ENCODE peak calls at places on chromosomes 4 and X, in nine cellular contexts. B is Karpas-422, W is GM06990, E is psoas muscle, O is astrocyte of the cerebellum, K is heart left ventricle, A is MG63, M is astrocyte of the spinal cord, S is GM23248. G is an unnamed sample.

GRCh38 chrX:90012395-90012794 is 90.7 kb downstream of the TGIF2LX start:
- DNase-seq in B (no peak), W (no peak), E (no peak), O (no peak), K (no peak), A (no peak), M (no peak), S (no peak), G (no peak)

GRCh38 chrX:153397256-153397960 is 3.7 kb downstream of the PNMA6E start:
- DNase-seq in B (peak), W (no peak), E (no peak), O (no peak), K (no peak), A (no peak), M (no peak), S (no peak), G (peak)

GRCh38 chrX:103330601-103331397 is 760 bp downstream of the TCEAL7 start:
- DNase-seq in B (no peak), W (no peak), E (no peak), O (no peak), K (no peak), A (no peak), M (peak), S (peak), G (no peak)

GRCh38 chrX:129188223-129188622 is 335.1 kb downstream of the SMARCA1 start:
- DNase-seq in B (no peak), W (no peak), E (no peak), O (no peak), K (no peak), A (no peak), M (no peak), S (no peak), G (no peak)

GRCh38 chr4:151436093-151436518 is 27.1 kb downstream of the FHIP1A start:
- DNase-seq in B (no peak), W (no peak), E (no peak), O (peak), K (no peak), A (no peak), M (peak), S (no peak), G (no peak)

GRCh38 chr4:4874254-4874653 is 14.8 kb downstream of the MSX1 start:
- DNase-seq in B (no peak), W (no peak), E (no peak), O (no peak), K (no peak), A (no peak), M (no peak), S (no peak), G (no peak)

GRCh38 chrX:48021026-48021900 is 14.5 kb downstream of the SPACA5 start:
- DNase-seq in B (peak), W (peak), E (peak), O (peak), K (peak), A (peak), M (peak), S (peak), G (peak)

GRCh38 chr4:8643441-8643840 is 50.9 kb downstream of the CPZ start:
- DNase-seq in B (no peak), W (no peak), E (no peak), O (no peak), K (peak), A (no peak), M (no peak), S (no peak), G (no peak)

GRCh38 chr4:64538219-64538618 is 129.0 kb upstream of the TECRL start:
- DNase-seq in B (no peak), W (no peak), E (no peak), O (no peak), K (no peak), A (no peak), M (no peak), S (no peak), G (no peak)

GRCh38 chr4:139530833-139531427 is 25.1 kb downstream of the SETD7 start:
- DNase-seq in B (peak), W (no peak), E (peak), O (no peak), K (no peak), A (peak), M (no peak), S (peak), G (no peak)

GRCh38 chrX:153763298-153763932 is 634 bp upstream of the PLXNB3 start:
- DNase-seq in B (no peak), W (no peak), E (no peak), O (no peak), K (no peak), A (no peak), M (no peak), S (no peak), G (no peak)

GRCh38 chrX:25003066-25003849 is 12.5 kb downstream of the ARX start:
- DNase-seq in B (no peak), W (no peak), E (no peak), O (no peak), K (no peak), A (no peak), M (no peak), S (no peak), G (peak)

GRCh38 chr4:44056721-44057151 is 391.9 kb downstream of the KCTD8 start:
- DNase-seq in B (no peak), W (no peak), E (no peak), O (no peak), K (no peak), A (no peak), M (no peak), S (no peak), G (no peak)

GRCh38 chr4:155684892-155685550 is 18.4 kb downstream of the GUCY1A1 start:
- DNase-seq in B (no peak), W (no peak), E (no peak), O (no peak), K (no peak), A (no peak), M (no peak), S (no peak), G (no peak)
- H3K4me3 ChIP-seq in B (no peak), W (no peak), E (no peak), O (no peak), K (no peak), A (no peak), M (no peak), S (no peak), G (no peak)

GRCh38 chr4:105710012-105710600 is 1.5 kb downstream of the GSTCD start:
- DNase-seq in B (no peak), W (no peak), E (no peak), O (no peak), K (no peak), A (no peak), M (no peak), S (no peak), G (no peak)
- H3K4me3 ChIP-seq in B (peak), W (peak), E (peak), O (no peak), K (no peak), A (peak), M (no peak), S (peak), G (no peak)

DNA sequence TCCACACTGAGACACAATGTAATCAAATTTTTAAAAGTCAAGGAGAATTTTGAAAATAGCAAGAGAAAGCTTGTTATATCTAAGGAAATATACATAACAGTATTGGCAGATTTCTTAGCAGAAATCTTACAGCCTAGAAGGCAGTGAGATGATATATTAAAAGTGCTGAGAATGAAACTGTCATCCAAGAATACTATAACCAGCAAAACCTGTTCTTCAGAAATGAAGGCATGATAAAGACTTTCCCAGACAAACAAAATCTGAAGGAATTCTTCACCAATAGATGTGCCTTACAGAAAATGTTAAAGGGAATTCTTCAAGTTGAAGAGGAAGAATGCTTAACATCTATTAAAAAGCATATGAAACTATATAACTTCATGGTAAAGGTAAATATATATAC is 73.6 kb downstream of the CPEB2 start:
- DNase-seq in B (no peak), W (no peak), E (no peak), O (no peak), K (no peak), A (no peak), M (no peak), S (no peak), G (no peak)
- H3K4me3 ChIP-seq in B (no peak), W (no peak), E (no peak), O (no peak), K (no peak), A (no peak), M (no peak), S (no peak), G (no peak)

DNA sequence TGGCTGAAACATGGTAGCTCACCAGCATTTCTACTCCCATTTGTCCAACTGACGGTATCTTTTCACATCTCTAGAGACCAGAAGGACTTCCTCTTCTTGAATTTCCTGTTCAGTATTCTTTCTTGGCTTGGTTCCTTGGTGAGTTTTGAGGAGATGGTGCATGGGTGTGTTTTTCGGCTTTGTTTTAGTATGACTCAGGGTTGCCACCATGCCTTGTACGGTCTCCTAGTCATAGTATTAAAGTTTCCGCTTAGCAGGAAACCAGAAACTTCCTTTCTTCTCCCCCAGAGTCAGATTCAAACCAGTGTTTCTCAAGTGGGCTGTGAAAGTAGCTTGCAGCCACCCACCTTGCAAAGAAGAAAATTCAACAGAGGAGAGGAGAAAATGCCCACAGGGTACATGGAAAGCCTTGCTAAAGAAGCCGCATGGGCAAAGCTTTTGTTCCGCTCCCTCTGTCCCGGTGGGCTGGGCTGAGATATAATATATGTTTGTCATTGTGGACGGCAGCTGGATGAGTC is 5.7 kb downstream of the CD99 start:
- DNase-seq in B (peak), W (peak), E (no peak), O (no peak), K (no peak), A (peak), M (peak), S (peak), G (no peak)
- H3K4me3 ChIP-seq in B (no peak), W (peak), E (no peak), O (no peak), K (peak), A (no peak), M (no peak), S (peak), G (no peak)

DNA sequence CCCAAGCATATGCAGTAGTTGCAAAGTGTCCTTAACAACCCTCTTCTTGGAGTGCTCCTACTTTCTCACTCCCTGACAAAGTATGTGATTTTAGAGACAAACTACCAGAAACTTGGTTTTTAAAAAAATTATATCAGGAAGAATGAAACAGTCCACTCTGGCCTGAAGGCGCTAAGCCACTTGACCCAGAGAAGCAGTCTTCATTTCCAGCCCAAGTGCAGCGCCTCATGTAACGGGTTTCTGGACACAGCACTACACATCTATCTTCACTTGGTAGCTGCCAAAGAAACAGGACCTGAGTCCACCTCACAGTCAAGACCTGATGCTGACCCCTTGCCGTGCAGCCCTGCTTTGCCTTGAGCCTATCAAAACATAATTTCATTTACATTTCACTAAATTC is 124.8 kb upstream of the MAP3K15 start:
- DNase-seq in B (no peak), W (no peak), E (no peak), O (no peak), K (no peak), A (no peak), M (no peak), S (no peak), G (no peak)
- H3K4me3 ChIP-seq in B (peak), W (no peak), E (no peak), O (no peak), K (no peak), A (no peak), M (no peak), S (no peak), G (no peak)

DNA sequence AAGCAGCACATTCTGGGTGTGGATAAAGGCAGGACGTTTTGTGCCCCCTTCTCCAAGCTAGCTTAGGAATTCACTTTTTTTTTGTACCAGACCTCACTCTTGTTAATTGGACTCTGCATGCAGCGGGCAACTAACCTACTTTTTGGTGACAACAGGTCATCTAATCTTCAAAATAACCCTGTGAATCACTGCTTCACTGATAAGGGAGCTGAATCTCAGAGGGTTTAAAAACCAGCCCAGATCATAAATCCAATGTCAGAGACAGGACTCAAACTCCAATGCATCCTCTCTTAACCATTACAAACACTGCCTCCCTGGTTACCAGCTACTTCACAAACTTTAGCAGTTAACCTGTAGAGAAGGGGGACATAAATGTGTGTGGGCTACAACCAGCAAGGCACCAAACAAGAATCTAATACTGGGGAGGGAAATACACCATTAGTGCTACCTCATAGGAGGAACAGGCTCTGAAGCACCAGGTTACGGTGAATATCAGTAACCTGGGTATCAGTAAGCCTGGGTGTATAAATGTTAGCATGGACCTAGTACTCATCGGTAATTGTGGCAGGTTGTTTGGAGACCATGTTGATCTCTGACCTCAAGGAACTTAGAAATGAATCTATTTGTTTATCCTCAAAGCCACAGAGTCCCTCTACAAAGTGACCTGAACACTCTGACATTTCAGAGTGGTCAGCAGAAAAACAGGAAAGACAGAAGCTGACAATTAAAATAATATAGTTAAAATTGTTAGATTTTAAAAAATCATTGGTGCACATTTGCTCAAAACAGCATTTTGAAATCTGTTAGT is 2.6 kb downstream of the TIFA start:
- DNase-seq in B (no peak), W (no peak), E (no peak), O (no peak), K (no peak), A (no peak), M (no peak), S (no peak), G (no peak)
- H3K4me3 ChIP-seq in B (peak), W (peak), E (no peak), O (no peak), K (peak), A (no peak), M (no peak), S (peak), G (no peak)

GRCh38 chrX:43974736-43975135 is 1.5 kb upstream of the NDP start:
- DNase-seq in B (no peak), W (no peak), E (no peak), O (no peak), K (no peak), A (no peak), M (no peak), S (peak), G (no peak)

GRCh38 chrX:43975747-43976146 is 2.6 kb upstream of the NDP start:
- DNase-seq in B (no peak), W (no peak), E (no peak), O (no peak), K (no peak), A (no peak), M (no peak), S (no peak), G (no peak)

GRCh38 chrX:43974076-43974475 is 886 bp upstream of the NDP start:
- DNase-seq in B (no peak), W (no peak), E (no peak), O (no peak), K (no peak), A (no peak), M (no peak), S (no peak), G (no peak)

GRCh38 chrX:43971966-43972961 is 926 bp downstream of the NDP start:
- DNase-seq in B (no peak), W (no peak), E (no peak), O (no peak), K (no peak), A (peak), M (peak), S (no peak), G (no peak)

GRCh38 chrX:43973249-43973672 is at the start of gene NDP:
- DNase-seq in B (no peak), W (no peak), E (no peak), O (no peak), K (no peak), A (peak), M (no peak), S (peak), G (no peak)
- H3K4me3 ChIP-seq in B (no peak), W (no peak), E (peak), O (peak), K (peak), A (peak), M (peak), S (peak), G (peak)

GRCh38 chr4:41142946-41143720 is 71.2 kb downstream of the APBB2 start:
- DNase-seq in B (no peak), W (no peak), E (peak), O (peak), K (no peak), A (peak), M (peak), S (peak), G (no peak)

GRCh38 chr4:41142356-41142755 is 72.0 kb downstream of the APBB2 start:
- DNase-seq in B (no peak), W (no peak), E (no peak), O (no peak), K (no peak), A (peak), M (no peak), S (peak), G (no peak)

GRCh38 chr4:41144812-41145211 is 69.5 kb downstream of the APBB2 start:
- DNase-seq in B (no peak), W (no peak), E (no peak), O (no peak), K (no peak), A (no peak), M (peak), S (peak), G (no peak)

GRCh38 chr4:41145571-41146078 is 68.7 kb downstream of the APBB2 start:
- DNase-seq in B (no peak), W (peak), E (no peak), O (no peak), K (no peak), A (peak), M (peak), S (peak), G (no peak)

DNA sequence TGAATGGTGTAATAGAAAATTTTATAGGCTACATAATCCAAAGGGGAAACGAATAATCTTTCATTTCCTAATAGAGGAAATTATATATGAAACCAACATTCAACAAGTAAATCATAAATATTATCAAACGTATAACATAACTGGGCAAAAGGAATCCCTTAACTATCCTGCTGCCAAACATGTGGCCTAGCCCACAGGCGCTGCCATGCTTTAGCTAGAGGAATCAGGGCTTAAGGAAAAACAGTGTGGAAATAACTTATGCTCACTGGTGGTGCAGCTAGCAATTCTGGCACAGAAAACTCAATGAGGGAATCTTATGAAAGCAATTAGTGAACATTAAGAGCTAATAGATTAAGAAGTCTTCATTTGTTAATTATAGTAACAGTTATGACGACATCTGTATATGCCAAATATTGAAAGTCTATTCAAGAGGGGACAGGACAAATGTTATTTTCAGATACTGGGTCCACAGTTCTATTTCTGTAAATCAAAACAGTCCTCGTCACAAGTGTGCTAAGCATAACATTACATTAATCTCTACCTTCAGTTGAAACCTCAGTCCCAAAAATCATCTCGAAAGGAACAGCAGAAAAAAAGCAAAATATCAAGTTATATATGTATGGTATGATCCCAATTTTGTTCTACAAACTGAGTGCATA is 70.5 kb downstream of the APBB2 start:
- DNase-seq in B (no peak), W (no peak), E (no peak), O (no peak), K (no peak), A (peak), M (no peak), S (peak), G (no peak)
- H3K4me3 ChIP-seq in B (no peak), W (no peak), E (peak), O (no peak), K (no peak), A (no peak), M (no peak), S (peak), G (no peak)

GRCh38 chr4:158768577-158769174 is at the start of gene FNIP2:
- DNase-seq in B (no peak), W (peak), E (peak), O (no peak), K (peak), A (peak), M (peak), S (peak), G (peak)
- H3K4me3 ChIP-seq in B (peak), W (peak), E (peak), O (peak), K (peak), A (peak), M (peak), S (peak), G (peak)

G was measured in kidney.